ENCODE peak calls at places on chromosomes 11 and 22, in ten cellular contexts. O, V, A, Z, Q, Y, X, R, C and P are unnamed samples.

GRCh38 chr11:128725630-128726461 is 32.0 kb downstream of the FLI1 start:
- DNase-seq in O (peak; percentile 59), V (no peak), A (peak; percentile 64), Z (peak; percentile 33), Q (no peak), Y (no peak), X (no peak), R (no peak), C (no peak), P (peak; percentile 68)

GRCh38 chr11:120903686-120904085 is 120.2 kb upstream of the TBCEL start:
- DNase-seq in O (no peak), V (no peak), A (no peak), Z (no peak), Q (no peak), Y (no peak), X (no peak), R (no peak), C (no peak), P (no peak)

GRCh38 chr11:85725510-85726258 is 39.7 kb upstream of the CCDC89 start:
- DNase-seq in O (peak; percentile 97), V (no peak), A (peak; percentile 85), Z (peak; percentile 96), Q (no peak), Y (no peak), X (no peak), R (no peak), C (no peak), P (peak; percentile 82)

GRCh38 chr22:39973656-39974055 is 13.5 kb downstream of the TMA7B start:
- DNase-seq in O (no peak), V (no peak), A (no peak), Z (no peak), Q (no peak), Y (no peak), X (no peak), R (no peak), C (no peak), P (no peak)

GRCh38 chr11:36454991-36455611 is 55.0 kb downstream of the TRAF6 start:
- DNase-seq in O (no peak), V (no peak), A (peak; percentile 70), Z (peak; percentile 33), Q (no peak), Y (no peak), X (peak; percentile 62), R (no peak), C (no peak), P (no peak)

GRCh38 chr11:100010393-100010792 is 676.7 kb upstream of the ARHGAP42 start:
- DNase-seq in O (no peak), V (no peak), A (no peak), Z (no peak), Q (no peak), Y (no peak), X (no peak), R (no peak), C (no peak), P (no peak)

GRCh38 chr11:67542169-67542568 is 18.9 kb upstream of the CABP2 start:
- DNase-seq in O (no peak), V (no peak), A (no peak), Z (no peak), Q (no peak), Y (no peak), X (no peak), R (no peak), C (no peak), P (no peak)

GRCh38 chr11:134682577-134682976 is 270.5 kb upstream of the B3GAT1 start:
- DNase-seq in O (no peak), V (no peak), A (no peak), Z (no peak), Q (no peak), Y (no peak), X (no peak), R (no peak), C (peak; percentile 79), P (no peak)

GRCh38 chr11:85170184-85170583 is 457.0 kb downstream of the DLG2 start:
- DNase-seq in O (peak; percentile 43), V (no peak), A (no peak), Z (peak; percentile 67), Q (no peak), Y (no peak), X (no peak), R (no peak), C (no peak), P (peak; percentile 83)

GRCh38 chr22:16845465-16845864 is 20.3 kb upstream of the XKR3 start:
- DNase-seq in O (no peak), V (no peak), A (no peak), Z (no peak), Q (no peak), Y (no peak), X (no peak), R (no peak), C (no peak), P (no peak)

GRCh38 chr22:21640810-21641209 is 1.3 kb upstream of the SDF2L1 start:
- DNase-seq in O (no peak), V (no peak), A (no peak), Z (no peak), Q (no peak), Y (no peak), X (no peak), R (no peak), C (no peak), P (no peak)

GRCh38 chr22:21641795-21642583 is at the start of gene SDF2L1:
- DNase-seq in O (peak; percentile 99), V (peak; percentile 98), A (peak; percentile 99), Z (peak; percentile 96), Q (peak; percentile 99), Y (peak; percentile 99), X (peak; percentile 98), R (peak; percentile 99), C (peak; percentile 100), P (peak; percentile 99)

GRCh38 chr22:21641417-21641794 is 696 bp upstream of the SDF2L1 start:
- DNase-seq in O (peak; percentile 55), V (no peak), A (peak; percentile 64), Z (no peak), Q (peak; percentile 71), Y (peak; percentile 52), X (no peak), R (peak; percentile 61), C (no peak), P (peak; percentile 52)

GRCh38 chr22:21642584-21643448 is 714 bp downstream of the SDF2L1 start:
- DNase-seq in O (peak; percentile 44), V (no peak), A (peak; percentile 44), Z (no peak), Q (peak; percentile 70), Y (peak; percentile 77), X (no peak), R (peak; percentile 83), C (no peak), P (peak; percentile 62)

DNA sequence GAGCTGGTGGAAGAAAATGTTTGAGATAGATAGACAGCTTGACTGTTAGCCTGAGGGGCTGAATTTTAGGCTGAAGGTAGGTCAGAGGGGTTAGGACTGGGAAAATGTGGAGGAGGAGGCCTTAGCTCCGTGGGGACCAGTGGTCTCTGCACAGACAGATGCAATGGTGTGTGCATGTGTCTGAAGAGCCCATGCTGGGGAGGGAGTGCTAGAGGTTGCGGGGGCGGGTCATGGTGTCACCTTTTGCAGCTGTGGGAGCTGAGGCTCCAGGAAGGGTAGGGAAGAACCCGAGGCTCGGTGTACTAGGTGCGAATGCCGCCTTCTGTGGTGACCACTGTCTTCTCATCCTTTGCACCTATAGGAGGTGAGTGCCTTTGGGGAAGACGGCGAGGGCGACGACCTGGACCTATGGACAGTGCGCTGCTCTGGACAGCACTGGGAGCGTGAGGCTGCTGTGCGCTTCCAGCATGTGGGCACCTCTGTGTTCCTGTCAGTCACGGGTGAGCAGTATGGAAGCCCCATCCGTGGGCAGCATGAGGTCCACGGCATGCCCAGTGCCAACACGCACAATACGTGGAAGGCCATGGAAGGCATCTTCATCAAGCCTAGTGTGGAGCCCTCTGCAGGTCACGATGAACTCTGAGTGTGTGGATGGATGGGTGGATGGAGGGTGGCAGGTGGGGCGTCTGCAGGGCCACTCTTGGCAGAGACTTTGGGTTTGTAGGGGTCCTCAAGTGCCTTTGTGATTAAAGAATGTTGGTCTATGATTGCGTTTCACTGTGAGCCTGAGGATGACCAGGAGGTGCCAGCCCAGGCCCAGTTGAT is 1.6 kb downstream of the SDF2L1 start:
- DNase-seq in O (no peak), V (no peak), A (no peak), Z (no peak), Q (no peak), Y (no peak), X (no peak), R (no peak), C (no peak), P (no peak)
- TF ChIP-seq CTCF in O (no peak), V (no peak), A (peak; percentile 14), Z (no peak), Q (no peak), Y (peak; percentile 26), X (no peak), R (no peak), C (no peak), P (no peak)

DNA sequence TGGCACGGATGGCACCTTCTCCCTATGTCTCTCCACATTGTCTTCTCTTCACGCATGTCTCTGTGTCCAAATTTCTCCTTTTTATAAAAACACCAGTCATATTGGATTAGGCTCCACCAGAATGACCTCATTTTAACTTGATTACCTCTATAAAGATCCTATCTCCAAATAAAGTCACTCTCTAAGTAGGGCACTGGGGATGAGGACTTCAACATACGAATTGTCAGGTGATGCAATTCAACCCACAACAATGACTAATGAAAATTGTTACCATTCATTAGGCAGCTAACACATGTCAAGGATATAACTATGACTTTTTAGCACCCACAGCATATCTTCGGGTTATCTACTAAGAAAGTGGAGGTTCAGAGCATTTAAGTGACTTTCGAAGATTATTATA is 55.5 kb upstream of the USP47 start:
- DNase-seq in O (no peak), V (no peak), A (peak; percentile 9), Z (no peak), Q (no peak), Y (no peak), X (no peak), R (no peak), C (peak; percentile 34), P (peak; percentile 42)
- TF ChIP-seq CTCF in O (no peak), V (no peak), A (no peak), Z (no peak), Q (no peak), Y (no peak), X (no peak), R (no peak), C (no peak), P (no peak)

GRCh38 chr11:132140056-132140455 is 769.6 kb downstream of the NTM start:
- DNase-seq in O (no peak), V (no peak), A (no peak), Z (no peak), Q (no peak), Y (no peak), X (no peak), R (no peak), C (no peak), P (no peak)
- TF ChIP-seq CTCF in O (no peak), V (no peak), A (no peak), Z (no peak), Q (no peak), Y (no peak), X (peak; percentile 45), R (no peak), C (no peak), P (no peak)

DNA sequence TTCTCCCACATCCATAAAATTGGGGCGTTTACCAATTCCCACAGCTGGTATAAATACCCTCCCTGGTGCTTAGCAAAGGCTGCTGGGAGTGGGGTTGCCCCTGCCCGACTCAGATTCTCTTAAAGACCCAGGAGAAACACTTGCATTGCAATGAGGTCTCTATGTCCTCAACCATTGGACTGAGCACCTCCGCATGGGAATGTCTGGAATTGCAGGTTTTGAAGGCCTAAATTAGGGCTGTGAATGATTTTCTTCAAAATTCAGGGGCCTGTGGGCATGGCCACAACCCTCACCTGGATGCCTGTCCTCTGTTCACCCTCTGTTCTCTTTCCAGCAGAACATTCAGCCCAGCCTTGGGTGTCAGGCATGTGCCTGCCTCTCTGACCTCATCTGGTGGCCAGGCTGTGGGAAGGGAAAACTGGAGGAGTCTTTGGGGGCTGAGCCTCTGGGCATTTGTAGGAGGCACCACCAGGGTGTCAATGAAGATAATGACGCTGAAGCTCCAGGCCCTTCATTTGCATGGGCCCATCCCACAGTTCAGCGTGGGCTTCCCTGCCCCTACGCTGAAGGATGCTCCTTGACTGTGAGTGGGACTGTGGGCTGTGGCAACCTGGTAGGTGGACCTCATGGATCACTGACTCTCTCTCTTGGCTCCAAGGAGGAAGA is 52.7 kb upstream of the MYEOV start:
- DNase-seq in O (no peak), V (no peak), A (no peak), Z (no peak), Q (peak; percentile 10), Y (no peak), X (peak; percentile 43), R (peak; percentile 32), C (peak; percentile 57), P (no peak)
- TF ChIP-seq CTCF in O (no peak), V (no peak), A (no peak), Z (no peak), Q (no peak), Y (no peak), X (peak; percentile 8), R (no peak), C (no peak), P (no peak)